ENCODE peak calls at places on chromosomes 12 and 14, in eight cellular contexts. One of them, this sample, is unnamed.

GRCh38 chr12:82207556-82207955 is 150.6 kb downstream of the CCDC59 start:
- DNase-seq in Peyer's patch: no peak
- DNase-seq in H9: no peak
- DNase-seq in suprapubic skin: no peak
- DNase-seq in pancreas: no peak
- DNase-seq in CD8-positive, alpha-beta T cell: no peak
- DNase-seq in heart right ventricle: no peak
- DNase-seq in fibroblast of lung: peak
- DNase-seq in this sample: no peak

GRCh38 chr12:57836442-57837375 is 9.8 kb downstream of the CTDSP2 start:
- DNase-seq in CD8-positive, alpha-beta T cell: no peak
- DNase-seq in suprapubic skin: no peak
- DNase-seq in heart right ventricle: peak
- DNase-seq in Peyer's patch: peak
- DNase-seq in fibroblast of lung: peak
- DNase-seq in H9: peak
- DNase-seq in pancreas: no peak
- DNase-seq in this sample: peak

GRCh38 chr12:16685107-16685506 is 79.1 kb upstream of the LMO3 start:
- DNase-seq in heart right ventricle: no peak
- DNase-seq in suprapubic skin: no peak
- DNase-seq in H9: no peak
- DNase-seq in Peyer's patch: no peak
- DNase-seq in pancreas: no peak
- DNase-seq in fibroblast of lung: no peak
- DNase-seq in CD8-positive, alpha-beta T cell: no peak
- DNase-seq in this sample: no peak

GRCh38 chr12:46430340-46430948 is 57.9 kb upstream of the SLC38A2 start:
- DNase-seq in fibroblast of lung: peak
- DNase-seq in CD8-positive, alpha-beta T cell: no peak
- DNase-seq in H9: no peak
- DNase-seq in suprapubic skin: no peak
- DNase-seq in pancreas: no peak
- DNase-seq in heart right ventricle: peak
- DNase-seq in Peyer's patch: peak
- DNase-seq in this sample: no peak

GRCh38 chr12:71865166-71865713 is 25.7 kb downstream of the TBC1D15 start:
- DNase-seq in heart right ventricle: no peak
- DNase-seq in CD8-positive, alpha-beta T cell: no peak
- DNase-seq in fibroblast of lung: peak
- DNase-seq in suprapubic skin: no peak
- DNase-seq in H9: no peak
- DNase-seq in Peyer's patch: no peak
- DNase-seq in pancreas: no peak
- DNase-seq in this sample: no peak

GRCh38 chr12:11621797-11622423 is 27.6 kb upstream of the ETV6 start:
- DNase-seq in fibroblast of lung: peak
- DNase-seq in CD8-positive, alpha-beta T cell: no peak
- DNase-seq in suprapubic skin: no peak
- DNase-seq in pancreas: no peak
- DNase-seq in heart right ventricle: peak
- DNase-seq in Peyer's patch: peak
- DNase-seq in H9: peak
- DNase-seq in this sample: no peak

GRCh38 chr14:70212752-70213151 is 24.0 kb upstream of the SLC8A3 start:
- DNase-seq in heart right ventricle: no peak
- DNase-seq in pancreas: no peak
- DNase-seq in Peyer's patch: no peak
- DNase-seq in suprapubic skin: no peak
- DNase-seq in fibroblast of lung: no peak
- DNase-seq in CD8-positive, alpha-beta T cell: no peak
- DNase-seq in H9: no peak
- DNase-seq in this sample: no peak

GRCh38 chr12:113278141-113278540 is 56.8 kb downstream of the SLC8B1 start:
- DNase-seq in H9: no peak
- DNase-seq in CD8-positive, alpha-beta T cell: no peak
- DNase-seq in heart right ventricle: no peak
- DNase-seq in Peyer's patch: no peak
- DNase-seq in suprapubic skin: peak
- DNase-seq in fibroblast of lung: no peak
- DNase-seq in pancreas: no peak
- DNase-seq in this sample: no peak

GRCh38 chr12:97131220-97131981 is 224.3 kb downstream of the NEDD1 start:
- DNase-seq in CD8-positive, alpha-beta T cell: no peak
- DNase-seq in heart right ventricle: no peak
- DNase-seq in fibroblast of lung: peak
- DNase-seq in pancreas: no peak
- DNase-seq in H9: peak
- DNase-seq in suprapubic skin: no peak
- DNase-seq in Peyer's patch: no peak
- DNase-seq in this sample: no peak

GRCh38 chr14:75295061-75295461 is 16.4 kb downstream of the FOS start:
- DNase-seq in pancreas: peak
- DNase-seq in suprapubic skin: peak
- DNase-seq in fibroblast of lung: peak
- DNase-seq in heart right ventricle: peak
- DNase-seq in Peyer's patch: peak
- DNase-seq in CD8-positive, alpha-beta T cell: no peak
- DNase-seq in H9: peak
- DNase-seq in this sample: peak

GRCh38 chr12:78179346-78179745 is 348.7 kb downstream of the NAV3 start:
- DNase-seq in CD8-positive, alpha-beta T cell: no peak
- DNase-seq in H9: no peak
- DNase-seq in heart right ventricle: no peak
- DNase-seq in Peyer's patch: no peak
- DNase-seq in pancreas: no peak
- DNase-seq in suprapubic skin: no peak
- DNase-seq in fibroblast of lung: no peak
- DNase-seq in this sample: no peak

GRCh38 chr12:78185109-78185508 is 354.4 kb downstream of the NAV3 start:
- DNase-seq in suprapubic skin: no peak
- DNase-seq in heart right ventricle: no peak
- DNase-seq in CD8-positive, alpha-beta T cell: no peak
- DNase-seq in pancreas: no peak
- DNase-seq in fibroblast of lung: peak
- DNase-seq in H9: no peak
- DNase-seq in Peyer's patch: no peak
- DNase-seq in this sample: no peak

GRCh38 chr12:78185651-78186050 is 355.0 kb downstream of the NAV3 start:
- DNase-seq in CD8-positive, alpha-beta T cell: no peak
- DNase-seq in pancreas: no peak
- DNase-seq in H9: no peak
- DNase-seq in heart right ventricle: no peak
- DNase-seq in suprapubic skin: no peak
- DNase-seq in Peyer's patch: no peak
- DNase-seq in fibroblast of lung: no peak
- DNase-seq in this sample: no peak

GRCh38 chr12:78183854-78184253 is 353.2 kb downstream of the NAV3 start:
- DNase-seq in suprapubic skin: no peak
- DNase-seq in heart right ventricle: no peak
- DNase-seq in CD8-positive, alpha-beta T cell: no peak
- DNase-seq in fibroblast of lung: peak
- DNase-seq in H9: no peak
- DNase-seq in Peyer's patch: no peak
- DNase-seq in pancreas: no peak
- DNase-seq in this sample: no peak

DNA sequence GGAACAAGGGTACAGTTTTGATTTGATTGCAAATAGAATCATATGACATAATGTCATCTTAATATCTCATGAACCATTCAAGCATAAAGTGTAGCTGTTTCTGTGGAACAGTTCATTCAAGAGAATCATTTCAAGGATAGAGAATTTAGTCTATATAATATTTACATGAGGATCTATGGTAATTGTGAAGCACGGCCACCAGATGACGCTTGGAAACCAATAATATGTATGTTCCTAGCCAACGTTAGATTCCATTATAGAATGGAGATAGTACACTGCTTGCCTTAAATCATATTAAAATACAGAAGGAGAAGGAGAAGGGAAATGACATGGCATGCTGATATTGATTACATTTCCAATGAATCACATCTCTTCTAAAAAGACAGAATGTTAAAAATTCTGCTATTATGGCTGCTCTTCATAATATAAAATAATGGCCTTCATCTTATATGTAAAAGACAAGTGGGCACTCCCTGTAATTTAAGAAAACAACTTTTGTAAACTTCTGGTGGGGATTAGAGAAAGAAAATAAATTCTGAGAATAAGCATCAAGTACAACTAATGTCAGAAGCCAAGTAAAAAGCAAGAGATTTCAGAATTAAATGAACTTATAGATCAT is 351.0 kb downstream of the NAV3 start:
- DNase-seq in pancreas: no peak
- DNase-seq in suprapubic skin: no peak
- DNase-seq in H9: no peak
- DNase-seq in CD8-positive, alpha-beta T cell: no peak
- DNase-seq in heart right ventricle: no peak
- DNase-seq in fibroblast of lung: no peak
- DNase-seq in Peyer's patch: peak
- DNase-seq in this sample: no peak
- TF ChIP-seq CTCF in pancreas: no peak
- TF ChIP-seq CTCF in suprapubic skin: no peak
- TF ChIP-seq CTCF in H9: peak
- TF ChIP-seq CTCF in CD8-positive, alpha-beta T cell: no peak
- TF ChIP-seq CTCF in heart right ventricle: no peak
- TF ChIP-seq CTCF in fibroblast of lung: peak
- TF ChIP-seq CTCF in Peyer's patch: no peak
- TF ChIP-seq CTCF in this sample: peak

GRCh38 chr12:95959107-95959506 is 16.0 kb downstream of the AMDHD1 start:
- DNase-seq in pancreas: no peak
- DNase-seq in heart right ventricle: no peak
- DNase-seq in Peyer's patch: no peak
- DNase-seq in fibroblast of lung: peak
- DNase-seq in CD8-positive, alpha-beta T cell: no peak
- DNase-seq in H9: no peak
- DNase-seq in suprapubic skin: no peak
- DNase-seq in this sample: no peak

GRCh38 chr12:95967301-95967700 is 24.2 kb downstream of the AMDHD1 start:
- DNase-seq in fibroblast of lung: no peak
- DNase-seq in pancreas: no peak
- DNase-seq in heart right ventricle: no peak
- DNase-seq in Peyer's patch: no peak
- DNase-seq in suprapubic skin: no peak
- DNase-seq in H9: no peak
- DNase-seq in CD8-positive, alpha-beta T cell: no peak
- DNase-seq in this sample: no peak

GRCh38 chr12:95966287-95966870 is 23.2 kb downstream of the AMDHD1 start:
- DNase-seq in Peyer's patch: no peak
- DNase-seq in H9: no peak
- DNase-seq in suprapubic skin: no peak
- DNase-seq in fibroblast of lung: no peak
- DNase-seq in CD8-positive, alpha-beta T cell: no peak
- DNase-seq in heart right ventricle: no peak
- DNase-seq in pancreas: no peak
- DNase-seq in this sample: no peak

GRCh38 chr12:95960241-95960640 is 17.1 kb downstream of the AMDHD1 start:
- DNase-seq in heart right ventricle: no peak
- DNase-seq in H9: no peak
- DNase-seq in suprapubic skin: no peak
- DNase-seq in CD8-positive, alpha-beta T cell: no peak
- DNase-seq in fibroblast of lung: no peak
- DNase-seq in pancreas: no peak
- DNase-seq in Peyer's patch: no peak
- DNase-seq in this sample: no peak

DNA sequence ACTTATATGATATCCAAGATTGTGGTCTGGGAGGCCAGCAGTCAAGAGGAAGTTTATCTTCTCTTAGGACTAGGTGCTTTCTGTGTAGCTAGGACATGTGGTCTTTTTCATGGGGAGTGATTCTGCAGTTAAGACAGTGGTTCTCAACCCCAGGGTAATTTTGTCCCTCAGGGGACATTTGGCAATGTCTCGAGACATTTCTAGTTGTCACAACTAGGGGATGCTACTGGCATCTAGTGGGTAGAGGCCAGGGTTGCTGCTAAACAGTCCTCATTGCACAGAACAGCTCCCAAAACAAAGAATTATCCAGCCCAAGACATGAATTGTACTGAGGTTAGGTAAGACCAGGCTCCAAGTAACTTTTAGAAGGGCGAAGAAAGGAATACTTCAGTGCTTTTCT is 20.0 kb downstream of the AMDHD1 start:
- DNase-seq in suprapubic skin: no peak
- DNase-seq in heart right ventricle: no peak
- DNase-seq in Peyer's patch: no peak
- DNase-seq in CD8-positive, alpha-beta T cell: no peak
- DNase-seq in fibroblast of lung: no peak
- DNase-seq in H9: no peak
- DNase-seq in pancreas: no peak
- DNase-seq in this sample: no peak
- TF ChIP-seq CTCF in suprapubic skin: no peak
- TF ChIP-seq CTCF in heart right ventricle: no peak
- TF ChIP-seq CTCF in Peyer's patch: no peak
- TF ChIP-seq CTCF in CD8-positive, alpha-beta T cell: no peak
- TF ChIP-seq CTCF in fibroblast of lung: no peak
- TF ChIP-seq CTCF in H9: peak
- TF ChIP-seq CTCF in pancreas: no peak
- TF ChIP-seq CTCF in this sample: no peak

DNA sequence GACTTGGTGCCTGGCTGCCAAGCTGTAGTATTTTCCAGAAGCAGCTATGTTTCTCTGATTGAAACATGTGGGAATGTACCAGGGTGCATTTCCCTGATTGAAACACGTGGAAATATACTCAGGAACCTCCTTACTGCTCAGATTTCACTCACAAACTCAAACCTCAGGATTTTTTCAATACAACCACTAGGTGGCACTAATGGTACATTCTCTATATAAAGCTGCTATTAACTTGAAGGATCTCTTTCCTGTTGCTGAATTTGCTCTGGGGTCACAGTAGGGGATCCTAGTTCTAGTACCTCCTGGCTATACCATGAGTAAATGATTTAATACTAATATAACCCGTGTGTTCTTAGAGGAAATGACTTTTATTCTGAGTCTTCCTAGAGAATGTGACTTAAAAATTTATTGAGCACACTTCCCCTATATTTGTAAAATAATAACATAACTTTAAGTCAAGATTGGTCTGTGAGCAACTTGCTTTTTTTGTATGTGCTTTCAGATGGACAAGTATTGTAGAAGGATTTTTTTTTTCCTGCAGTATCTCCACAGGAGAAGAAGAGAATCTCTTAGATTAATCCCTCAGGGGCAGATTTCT is 173.8 kb upstream of the MIS18BP1 start:
- DNase-seq in pancreas: no peak
- DNase-seq in heart right ventricle: no peak
- DNase-seq in suprapubic skin: no peak
- DNase-seq in Peyer's patch: no peak
- DNase-seq in H9: peak
- DNase-seq in fibroblast of lung: peak
- DNase-seq in CD8-positive, alpha-beta T cell: no peak
- DNase-seq in this sample: no peak
- TF ChIP-seq CTCF in pancreas: peak
- TF ChIP-seq CTCF in heart right ventricle: peak
- TF ChIP-seq CTCF in suprapubic skin: peak
- TF ChIP-seq CTCF in Peyer's patch: no peak
- TF ChIP-seq CTCF in H9: peak
- TF ChIP-seq CTCF in fibroblast of lung: peak
- TF ChIP-seq CTCF in CD8-positive, alpha-beta T cell: peak
- TF ChIP-seq CTCF in this sample: peak

DNA sequence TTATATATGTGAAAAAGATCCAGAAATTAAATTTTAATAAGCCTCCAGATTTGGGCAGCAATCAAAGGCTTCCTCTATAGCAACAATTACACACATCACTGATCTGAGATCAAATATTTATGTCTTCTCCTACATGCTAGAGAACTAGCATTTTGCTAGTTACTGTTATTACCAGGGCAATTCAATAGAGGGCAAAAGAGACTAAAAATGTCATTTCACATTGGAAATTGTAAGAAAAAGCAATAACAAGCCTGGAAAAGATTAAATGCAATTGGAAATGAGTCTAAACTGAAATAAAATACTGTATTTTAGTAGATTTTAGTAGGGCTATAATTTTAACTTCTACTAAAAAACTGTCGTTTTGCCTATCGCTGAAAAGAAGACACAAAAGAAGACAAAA is 32.6 kb upstream of the ANO6 start:
- DNase-seq in Peyer's patch: no peak
- DNase-seq in CD8-positive, alpha-beta T cell: no peak
- DNase-seq in H9: no peak
- DNase-seq in heart right ventricle: no peak
- DNase-seq in fibroblast of lung: peak
- DNase-seq in pancreas: no peak
- DNase-seq in suprapubic skin: no peak
- DNase-seq in this sample: no peak
- TF ChIP-seq CTCF in Peyer's patch: no peak
- TF ChIP-seq CTCF in CD8-positive, alpha-beta T cell: no peak
- TF ChIP-seq CTCF in H9: peak
- TF ChIP-seq CTCF in heart right ventricle: no peak
- TF ChIP-seq CTCF in fibroblast of lung: peak
- TF ChIP-seq CTCF in pancreas: no peak
- TF ChIP-seq CTCF in suprapubic skin: no peak
- TF ChIP-seq CTCF in this sample: peak